ENCODE peak calls at places on chromosomes 6 and 20, in nine cellular contexts. Y is cardiac fibroblast, F is cardiac muscle cell, H is left ventricle myocardium inferior, X is GM13977, N is MM.1S, U is endothelial cell, P is endodermal cell, I is GM06990. M is an unnamed sample.

GRCh38 chr20:40286991-40287531 is 402.0 kb downstream of the MAFB start:
- DNase-seq in U (no peak), X (no peak), N (no peak), I (no peak), Y (no peak), H (peak), P (no peak), F (no peak), M (no peak)

GRCh38 chr6:33926451-33926850 is 122.6 kb upstream of the MLN start:
- DNase-seq in Y (peak), H (no peak), U (no peak), N (peak), F (no peak), P (peak), I (no peak), X (peak), M (no peak)

GRCh38 chr6:147180926-147181325 is 23.3 kb upstream of the STXBP5 start:
- DNase-seq in N (no peak), I (no peak), X (no peak), Y (no peak), P (no peak), F (no peak), U (no peak), H (no peak), M (no peak)

GRCh38 chr20:7792131-7792869 is 148.0 kb downstream of the HAO1 start:
- DNase-seq in I (no peak), Y (peak), U (no peak), F (no peak), N (no peak), H (no peak), X (no peak), P (no peak), M (peak)

GRCh38 chr20:61575151-61575937 is 323.3 kb downstream of the CDH4 start:
- DNase-seq in P (no peak), X (no peak), U (no peak), Y (no peak), H (no peak), N (no peak), I (no peak), F (no peak), M (no peak)

GRCh38 chr20:57652865-57653545 is 32.8 kb upstream of the ZBP1 start:
- DNase-seq in U (peak), P (no peak), Y (no peak), N (no peak), F (no peak), H (no peak), I (no peak), X (peak), M (no peak)

GRCh38 chr6:157046776-157047175 is 269.6 kb downstream of the ARID1B start:
- DNase-seq in X (no peak), H (no peak), I (no peak), P (no peak), U (no peak), N (no peak), F (no peak), Y (no peak), M (no peak)

GRCh38 chr20:10307359-10307735 is 88.7 kb downstream of the SNAP25 start:
- DNase-seq in F (no peak), P (no peak), X (no peak), I (no peak), Y (no peak), H (no peak), U (no peak), N (no peak), M (no peak)

GRCh38 chr6:3363296-3364025 is 93.4 kb downstream of the SLC22A23 start:
- DNase-seq in Y (no peak), H (no peak), F (no peak), P (peak), I (no peak), U (no peak), N (no peak), X (no peak), M (no peak)

GRCh38 chr6:41367700-41368099 is 32.3 kb downstream of the NCR2 start:
- DNase-seq in P (peak), Y (peak), H (peak), N (no peak), U (peak), X (peak), I (no peak), F (peak), M (peak)

GRCh38 chr6:119483936-119484335 is 134.4 kb upstream of the MAN1A1 start:
- DNase-seq in X (no peak), F (no peak), U (no peak), Y (no peak), I (no peak), H (no peak), P (no peak), N (no peak), M (no peak)

GRCh38 chr20:59611286-59611685 is 6.9 kb downstream of the PHACTR3 start:
- DNase-seq in Y (no peak), H (peak), U (no peak), N (no peak), X (no peak), F (no peak), P (no peak), I (no peak), M (no peak)

GRCh38 chr6:139117734-139118133 is 17.1 kb upstream of the HECA start:
- DNase-seq in X (no peak), P (no peak), I (no peak), U (no peak), H (no peak), N (no peak), Y (peak), F (no peak), M (no peak)

GRCh38 chr6:110878751-110879539 is 4.4 kb downstream of the AMD1 start:
- DNase-seq in I (no peak), X (no peak), H (no peak), P (peak), U (peak), F (peak), N (peak), Y (peak), M (no peak)

GRCh38 chr6:42696526-42697267 is 25.7 kb downstream of the PRPH2 start:
- DNase-seq in P (no peak), X (no peak), U (no peak), I (no peak), N (no peak), F (no peak), Y (peak), H (no peak), M (peak)

GRCh38 chr6:166275714-166276166 is 32.5 kb downstream of the PRR18 start:
- DNase-seq in H (peak), U (peak), X (peak), I (peak), Y (peak), F (peak), N (peak), P (peak), M (peak)

GRCh38 chr20:34316191-34316814 is 13.1 kb upstream of the AHCY start:
- DNase-seq in U (no peak), F (no peak), Y (peak), H (no peak), X (no peak), I (no peak), N (no peak), P (no peak), M (no peak)

DNA sequence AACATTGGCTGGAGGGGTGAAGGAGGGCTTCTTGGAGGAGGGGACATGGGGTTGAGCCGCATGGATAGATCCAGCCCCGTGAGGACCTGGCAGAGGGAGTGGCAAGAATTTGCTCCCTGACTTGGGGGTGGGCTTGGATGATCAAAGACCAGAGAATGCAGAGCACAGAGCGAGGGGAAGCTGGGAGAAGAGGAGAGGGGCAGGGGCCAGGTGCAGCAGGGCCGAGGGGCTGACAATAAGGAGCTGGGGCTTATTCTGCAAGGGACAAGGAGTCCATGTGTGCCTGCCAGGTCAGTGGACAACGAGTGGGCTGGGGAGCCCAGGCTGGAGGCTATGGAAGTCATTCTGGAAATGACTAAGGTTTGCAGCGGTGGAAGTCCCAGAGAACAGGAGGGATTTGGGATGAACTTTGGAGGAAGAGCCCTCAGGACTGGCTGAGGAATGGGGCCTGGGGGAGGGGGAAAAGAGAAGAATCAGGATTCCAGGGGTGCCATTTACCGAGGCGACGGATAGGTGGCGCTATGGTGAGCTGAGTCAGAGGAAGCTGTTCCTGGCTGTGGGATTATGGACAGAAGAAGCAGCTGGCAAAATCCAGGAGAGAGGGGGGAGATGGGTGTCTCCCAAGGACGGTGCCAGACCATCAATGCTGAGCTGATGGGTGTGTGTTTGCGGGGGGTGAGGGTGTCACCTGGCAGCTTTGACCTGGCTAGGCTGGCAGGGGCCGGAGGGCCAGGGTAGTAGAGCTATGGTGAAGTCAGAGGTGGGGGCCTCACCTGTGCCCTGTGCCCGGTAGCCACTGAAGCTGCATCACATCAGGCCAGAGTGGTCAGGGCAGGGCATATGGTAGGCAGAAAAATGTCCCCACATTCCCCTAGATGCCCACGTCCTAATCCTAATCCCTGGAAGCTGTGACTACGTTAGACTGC is 7.8 kb downstream of the KCNG1 start:
- DNase-seq in P (peak), U (peak), I (no peak), F (peak), H (no peak), Y (peak), X (peak), N (no peak), M (peak)
- TF ChIP-seq CTCF in P (peak), U (peak), I (peak), F (peak), H (peak), Y (peak), X (peak), N (peak), M (peak)

GRCh38 chr6:51515052-51515402 is 572.4 kb downstream of the PKHD1 start:
- DNase-seq in H (no peak), N (no peak), X (no peak), I (no peak), P (no peak), Y (no peak), U (no peak), F (no peak), M (no peak)
- TF ChIP-seq CTCF in H (no peak), N (no peak), X (no peak), I (no peak), P (peak), Y (no peak), U (no peak), F (no peak), M (no peak)

GRCh38 chr20:52193886-52194545 is 2.4 kb upstream of the ZFP64 start:
- DNase-seq in F (no peak), U (no peak), P (no peak), I (no peak), H (no peak), N (no peak), X (no peak), Y (no peak), M (no peak)

GRCh38 chr20:52191132-52191435 is 495 bp downstream of the ZFP64 start:
- DNase-seq in U (no peak), F (no peak), Y (no peak), X (no peak), I (no peak), N (no peak), H (no peak), P (no peak), M (no peak)

GRCh38 chr20:52191436-52192295 is at the start of gene ZFP64:
- DNase-seq in P (peak), Y (peak), N (peak), I (peak), F (peak), X (peak), U (peak), H (peak), M (peak)

GRCh38 chr20:52193133-52193532 is 1.6 kb upstream of the ZFP64 start:
- DNase-seq in I (no peak), U (no peak), N (no peak), F (peak), X (no peak), H (no peak), Y (no peak), P (no peak), M (no peak)

GRCh38 chr20:52192296-52193007 is 873 bp upstream of the ZFP64 start:
- DNase-seq in H (peak), I (no peak), P (peak), U (no peak), X (peak), Y (peak), F (peak), N (peak), M (no peak)
- TF ChIP-seq CTCF in H (peak), I (peak), P (peak), U (no peak), X (peak), Y (peak), F (peak), N (peak), M (peak)

DNA sequence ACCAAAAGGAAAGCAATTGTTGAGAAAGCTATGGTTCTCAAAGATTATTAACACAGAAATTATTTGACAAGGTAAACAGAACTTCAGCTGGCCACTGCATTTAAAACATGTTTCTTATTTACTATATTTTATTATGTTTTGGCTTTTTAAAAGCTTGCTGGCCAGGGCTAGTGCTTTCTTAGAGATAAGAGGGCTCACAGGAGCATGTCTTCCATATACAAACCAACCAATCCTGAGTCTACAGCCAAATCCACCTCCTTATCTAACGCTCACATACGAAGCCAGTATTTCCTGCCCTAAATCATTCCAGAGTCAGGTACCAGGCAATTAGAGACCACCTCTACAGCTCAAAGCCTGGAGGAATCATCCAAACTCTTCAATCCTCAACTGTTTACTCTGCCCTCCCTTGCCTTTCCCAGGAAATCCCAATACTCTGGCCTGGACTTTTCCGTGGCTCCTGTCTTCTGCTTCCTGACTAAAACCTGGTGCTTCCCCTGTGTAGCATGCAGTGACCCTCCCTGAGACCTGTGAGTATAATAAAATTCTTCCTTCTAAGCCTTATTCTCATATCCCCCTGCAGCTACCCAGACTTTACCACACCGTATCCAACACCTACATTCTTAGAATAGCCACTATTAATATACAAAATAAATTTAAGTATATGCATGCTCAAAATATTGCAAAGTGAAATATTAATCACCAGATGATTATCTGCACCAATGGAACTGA is 33.2 kb downstream of the RANBP9 start:
- DNase-seq in F (no peak), P (no peak), U (peak), Y (no peak), X (no peak), I (no peak), H (no peak), N (no peak), M (no peak)
- TF ChIP-seq CTCF in F (no peak), P (no peak), U (no peak), Y (no peak), X (no peak), I (no peak), H (no peak), N (no peak), M (no peak)

GRCh38 chr6:36700812-36701211 is 3.2 kb downstream of the RAB44 start:
- DNase-seq in U (no peak), P (peak), F (no peak), X (no peak), H (no peak), I (no peak), Y (no peak), N (no peak), M (no peak)

GRCh38 chr6:36700071-36700811 is 2.6 kb downstream of the RAB44 start:
- DNase-seq in N (no peak), Y (no peak), P (no peak), F (no peak), H (no peak), U (no peak), X (no peak), I (no peak), M (no peak)

GRCh38 chr6:36703081-36703606 is 5.5 kb downstream of the RAB44 start:
- DNase-seq in F (no peak), I (no peak), P (peak), Y (no peak), X (no peak), U (no peak), N (no peak), H (no peak), M (no peak)

GRCh38 chr6:36702656-36703055 is 5.0 kb downstream of the RAB44 start:
- DNase-seq in Y (no peak), H (no peak), U (no peak), N (no peak), F (no peak), P (peak), I (no peak), X (no peak), M (no peak)

DNA sequence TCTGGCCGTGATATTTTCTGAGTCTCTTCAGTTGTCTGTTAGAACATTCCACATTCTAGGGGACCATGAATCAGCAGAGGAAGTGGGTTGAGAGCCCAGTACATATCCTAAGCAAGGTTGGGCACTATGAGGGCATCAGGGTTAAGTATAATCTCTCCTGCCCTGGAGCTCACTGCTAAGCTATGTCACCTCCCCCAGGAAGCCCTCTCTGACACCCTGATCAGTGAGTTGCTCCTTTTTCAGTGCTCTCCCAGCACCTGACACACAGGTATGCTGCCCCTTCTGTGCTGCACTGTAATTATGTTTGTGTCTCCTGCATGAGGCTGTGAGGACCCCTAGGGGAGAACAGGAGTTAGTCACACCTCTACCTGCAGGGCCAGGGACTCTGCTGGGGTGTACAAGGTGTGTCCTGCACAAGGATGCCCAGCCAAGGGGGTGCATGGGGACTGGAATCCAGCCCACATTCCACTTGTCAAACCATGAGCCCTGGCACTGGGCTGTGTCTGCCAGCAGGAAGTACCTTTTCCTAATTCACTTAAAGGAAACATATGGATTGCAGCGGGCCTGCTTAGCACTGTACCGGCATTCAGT is 3.9 kb downstream of the RAB44 start:
- DNase-seq in Y (no peak), N (peak), F (no peak), H (no peak), P (peak), X (peak), I (no peak), U (no peak), M (no peak)
- TF ChIP-seq CTCF in Y (no peak), N (peak), F (no peak), H (no peak), P (peak), X (peak), I (peak), U (no peak), M (no peak)